ENCODE peak calls at places on chromosome X, in nine cellular contexts. O is right atrium auricular region; F is OCI-LY7; M is GM20000; I is psoas muscle; Z is body of pancreas; C is mesothelial cell of epicardium; N is HFF-Myc; S is CD8-positive, alpha-beta T cell. A is an unnamed sample.

GRCh38 chrX:107597264-107597663 is 31.0 kb upstream of the PRPS1 start:
- DNase-seq in O (peak; percentile 32), F (no peak), M (no peak), I (no peak), Z (no peak), C (no peak), N (no peak), S (no peak), A (no peak)

GRCh38 chrX:69018416-69019072 is 146.7 kb downstream of the PJA1 start:
- DNase-seq in O (no peak), F (no peak), M (no peak), I (no peak), Z (no peak), C (peak; percentile 21), N (no peak), S (no peak), A (no peak)

GRCh38 chrX:18995216-18995615 is 11.3 kb upstream of the PHKA2 start:
- DNase-seq in O (no peak), F (no peak), M (no peak), I (no peak), Z (no peak), C (no peak), N (no peak), S (no peak), A (no peak)

GRCh38 chrX:19487520-19488200 is 27.6 kb downstream of the MAP3K15 start:
- DNase-seq in O (no peak), F (no peak), M (no peak), I (no peak), Z (peak; percentile 44), C (no peak), N (no peak), S (no peak), A (no peak)

GRCh38 chrX:43676960-43677582 is 21.0 kb downstream of the MAOA start:
- DNase-seq in O (no peak), F (no peak), M (no peak), I (no peak), Z (peak; percentile 33), C (no peak), N (no peak), S (no peak), A (no peak)

GRCh38 chrX:148135738-148136137 is 154.6 kb downstream of the FMR1NB start:
- DNase-seq in O (no peak), F (no peak), M (no peak), I (no peak), Z (no peak), C (no peak), N (no peak), S (no peak), A (no peak)

GRCh38 chrX:109990582-109991276 is 12.2 kb upstream of the TMEM164 start:
- DNase-seq in O (no peak), F (no peak), M (no peak), I (no peak), Z (no peak), C (no peak), N (no peak), S (no peak), A (no peak)

GRCh38 chrX:71998836-71999509 is 88.3 kb downstream of the NHSL2 start:
- DNase-seq in O (no peak), F (peak; percentile 40), M (peak; percentile 30), I (no peak), Z (peak; percentile 28), C (no peak), N (no peak), S (no peak), A (no peak)

GRCh38 chrX:154403858-154404257 is 5.2 kb downstream of the DNASE1L1 start:
- DNase-seq in O (no peak), F (no peak), M (no peak), I (no peak), Z (no peak), C (no peak), N (no peak), S (no peak), A (no peak)

GRCh38 chrX:54358424-54359211 is 772 bp upstream of the WNK3 start:
- DNase-seq in O (no peak), F (no peak), M (peak; percentile 44), I (no peak), Z (peak; percentile 22), C (peak; percentile 84), N (no peak), S (peak; percentile 26), A (no peak)

GRCh38 chrX:103941201-103941975 is 21.0 kb upstream of the TMSB15B start:
- DNase-seq in O (no peak), F (peak; percentile 34), M (no peak), I (no peak), Z (no peak), C (no peak), N (no peak), S (no peak), A (no peak)

GRCh38 chrX:67587946-67588624 is 44.3 kb downstream of the AR start:
- DNase-seq in O (no peak), F (no peak), M (no peak), I (no peak), Z (no peak), C (no peak), N (no peak), S (no peak), A (no peak)

GRCh38 chrX:63387411-63387810 is 36.3 kb upstream of the SPIN4 start:
- DNase-seq in O (no peak), F (no peak), M (no peak), I (no peak), Z (no peak), C (no peak), N (no peak), S (no peak), A (no peak)

GRCh38 chrX:104679175-104679574 is 113.2 kb downstream of the IL1RAPL2 start:
- DNase-seq in O (no peak), F (no peak), M (no peak), I (no peak), Z (no peak), C (no peak), N (no peak), S (no peak), A (no peak)

GRCh38 chrX:84339507-84340364 is 151.7 kb upstream of the RPS6KA6 start:
- DNase-seq in O (no peak), F (peak; percentile 3), M (peak; percentile 2), I (no peak), Z (no peak), C (no peak), N (no peak), S (no peak), A (no peak)

GRCh38 chrX:106177106-106177981 is 9.2 kb downstream of the PWWP3B start:
- DNase-seq in O (no peak), F (no peak), M (no peak), I (peak; percentile 82), Z (peak; percentile 44), C (peak; percentile 54), N (no peak), S (no peak), A (no peak)

DNA sequence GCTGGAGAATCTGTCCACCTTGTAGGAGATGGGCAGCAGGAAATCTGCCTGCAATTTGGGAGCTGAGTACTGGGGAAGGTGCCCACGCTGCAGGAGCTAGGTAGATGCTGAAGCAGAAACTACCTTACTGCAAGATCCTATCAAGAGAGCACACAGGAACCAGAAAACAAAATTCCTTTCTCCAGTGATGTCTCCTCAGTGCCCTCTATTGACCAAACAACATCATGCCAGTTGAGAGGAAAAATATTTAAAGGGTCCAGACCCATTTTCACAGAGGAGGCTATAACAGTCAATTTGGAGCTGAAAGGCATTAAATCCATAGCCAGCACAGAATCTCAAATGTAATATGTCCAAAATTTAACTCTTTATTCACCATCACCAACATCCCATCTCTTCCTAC is 406.8 kb downstream of the SLITRK2 start:
- DNase-seq in O (no peak), F (no peak), M (no peak), I (no peak), Z (no peak), C (no peak), N (no peak), S (no peak), A (no peak)
- TF ChIP-seq CTCF in O (no peak), F (peak; percentile 47), M (no peak), I (no peak), Z (no peak), C (no peak), N (no peak), S (no peak), A (no peak)

DNA sequence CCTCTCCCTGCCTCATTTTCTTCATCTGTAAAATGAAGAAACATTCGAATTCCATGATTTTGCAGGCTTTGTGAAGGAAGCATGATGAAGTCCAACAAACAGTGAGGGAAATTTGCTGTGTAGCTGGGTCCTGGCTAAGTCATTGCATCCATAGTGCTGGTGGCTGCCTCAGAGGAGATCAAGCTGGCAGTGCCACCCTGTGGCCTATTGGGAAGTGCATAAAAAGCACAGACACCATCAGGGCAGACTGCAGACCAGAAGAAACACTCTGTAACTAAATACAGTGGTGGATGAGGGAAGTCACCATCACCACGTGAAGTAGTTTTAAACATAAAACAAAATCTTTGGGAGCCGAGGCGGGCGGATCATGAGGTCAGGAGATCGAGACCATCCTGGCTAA is 40.7 kb upstream of the DDX3X start:
- DNase-seq in O (no peak), F (peak; percentile 36), M (no peak), I (no peak), Z (no peak), C (no peak), N (no peak), S (no peak), A (no peak)
- TF ChIP-seq CTCF in O (no peak), F (peak; percentile 51), M (no peak), I (no peak), Z (no peak), C (no peak), N (peak; percentile 17), S (no peak), A (no peak)

DNA sequence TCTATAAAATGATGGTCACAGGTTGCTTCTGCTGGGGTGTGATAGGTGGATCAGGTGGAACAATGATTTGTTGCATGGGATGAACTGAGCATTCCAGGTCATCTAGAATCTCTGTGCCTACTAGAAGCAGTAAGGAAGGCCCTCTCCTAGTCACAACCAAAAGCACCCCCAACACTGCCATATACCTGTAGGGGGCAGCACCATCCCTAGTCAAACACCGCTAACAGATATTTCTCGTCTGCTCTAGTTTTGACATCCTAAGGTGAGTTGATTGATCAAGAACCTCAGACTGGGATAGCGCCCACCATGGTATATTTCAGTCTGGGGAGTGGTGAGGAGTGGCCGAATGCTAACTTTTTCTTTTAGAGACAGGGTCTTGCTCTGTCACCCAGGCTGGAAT is 160.2 kb downstream of the NHS start:
- DNase-seq in O (no peak), F (peak; percentile 2), M (peak; percentile 17), I (no peak), Z (peak; percentile 52), C (no peak), N (no peak), S (no peak), A (no peak)
- TF ChIP-seq CTCF in O (no peak), F (peak; percentile 68), M (no peak), I (peak; percentile 28), Z (peak; percentile 52), C (peak; percentile 58), N (peak; percentile 46), S (no peak), A (no peak)

DNA sequence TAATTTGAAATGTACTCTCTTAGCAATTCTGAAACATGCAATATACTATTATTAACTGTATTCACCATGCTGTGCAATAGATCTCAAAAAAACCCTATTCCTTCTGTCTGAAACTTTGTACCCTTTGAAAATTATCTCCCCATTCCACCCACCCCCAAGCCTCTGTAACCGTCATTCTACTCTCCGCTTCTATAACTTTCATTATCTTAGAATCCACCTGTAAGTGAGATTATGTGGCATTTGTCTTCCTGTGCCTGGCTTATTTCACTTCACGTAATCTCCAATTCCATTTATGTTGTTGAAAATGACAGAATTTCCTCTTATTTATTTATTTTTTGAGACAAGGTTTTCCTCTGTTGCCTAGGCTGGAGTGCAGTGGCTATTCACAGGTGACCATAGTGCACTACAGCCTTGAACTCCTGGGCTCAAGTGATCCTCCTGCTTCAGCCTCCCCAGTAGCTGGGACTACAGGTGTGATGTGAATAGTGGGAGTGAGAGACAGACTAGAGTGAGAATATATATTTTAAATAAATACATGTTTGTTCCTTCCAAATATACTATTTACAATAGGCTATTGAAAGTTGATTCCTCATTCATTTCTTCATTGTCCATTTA is 30.5 kb downstream of the VSIG4 start:
- DNase-seq in O (no peak), F (no peak), M (no peak), I (no peak), Z (no peak), C (no peak), N (no peak), S (no peak), A (no peak)
- TF ChIP-seq CTCF in O (no peak), F (no peak), M (no peak), I (no peak), Z (no peak), C (no peak), N (no peak), S (no peak), A (no peak)

A was measured in natural killer cell.